ENCODE peak calls at places on chromosomes 6 and 20, in seven cellular contexts. J, U, P, M, F, G and N are unnamed samples.

GRCh38 chr6:148934534-148934933 is 187.7 kb downstream of the UST start:
- DNase-seq in J (peak), U (no peak), P (no peak), M (peak), F (peak), G (no peak), N (no peak)

GRCh38 chr6:149094156-149094555 is 223.4 kb upstream of the TAB2 start:
- DNase-seq in J (no peak), U (no peak), P (no peak), M (peak), F (peak), G (no peak), N (no peak)

GRCh38 chr6:115932481-115932880 is 128.2 kb downstream of the FRK start:
- DNase-seq in J (no peak), U (no peak), P (peak), M (peak), F (no peak), G (no peak), N (no peak)

GRCh38 chr6:25972902-25973301 is 10.3 kb downstream of the TRIM38 start:
- DNase-seq in J (no peak), U (no peak), P (no peak), M (no peak), F (no peak), G (no peak), N (no peak)

GRCh38 chr6:33426590-33427563 is 7.0 kb downstream of the SYNGAP1 start:
- DNase-seq in J (no peak), U (peak), P (no peak), M (no peak), F (no peak), G (no peak), N (no peak)

GRCh38 chr6:43509984-43510826 is at the start of gene LRRC73:
- DNase-seq in J (peak), U (peak), P (peak), M (peak), F (peak), G (no peak), N (peak)

GRCh38 chr20:23049933-23050838 is 714 bp upstream of the THBD start:
- DNase-seq in J (peak), U (peak), P (peak), M (peak), F (peak), G (no peak), N (no peak)

GRCh38 chr20:57986776-57987175 is 241.7 kb downstream of the ANKRD60 start:
- DNase-seq in J (no peak), U (no peak), P (no peak), M (no peak), F (no peak), G (no peak), N (no peak)

GRCh38 chr6:151669208-151669560 is 138.3 kb upstream of the ESR1 start:
- DNase-seq in J (no peak), U (no peak), P (no peak), M (no peak), F (no peak), G (no peak), N (no peak)

GRCh38 chr6:4274382-4275082 is 139.2 kb upstream of the ECI2 start:
- DNase-seq in J (no peak), U (no peak), P (no peak), M (peak), F (peak), G (no peak), N (no peak)

GRCh38 chr6:131982740-131983259 is 31.6 kb upstream of the CCN2 start:
- DNase-seq in J (no peak), U (no peak), P (peak), M (peak), F (peak), G (peak), N (peak)

GRCh38 chr20:43642548-43642947 is 24.4 kb upstream of the MYBL2 start:
- DNase-seq in J (no peak), U (no peak), P (no peak), M (no peak), F (no peak), G (no peak), N (no peak)

GRCh38 chr20:25054995-25055629 is 2.8 kb downstream of the ACSS1 start:
- DNase-seq in J (no peak), U (no peak), P (no peak), M (no peak), F (no peak), G (no peak), N (peak)

GRCh38 chr20:38875170-38875993 is 50.8 kb upstream of the FAM83D start:
- DNase-seq in J (no peak), U (no peak), P (no peak), M (no peak), F (no peak), G (no peak), N (no peak)

GRCh38 chr20:18541741-18542140 is 25.5 kb upstream of the SMIM26 start:
- DNase-seq in J (no peak), U (no peak), P (peak), M (no peak), F (no peak), G (no peak), N (no peak)

GRCh38 chr6:115612796-115613479 is 447.8 kb downstream of the FRK start:
- DNase-seq in J (no peak), U (no peak), P (no peak), M (no peak), F (no peak), G (no peak), N (no peak)

GRCh38 chr20:49203011-49203410 is 14.9 kb upstream of the STAU1 start:
- DNase-seq in J (no peak), U (no peak), P (no peak), M (no peak), F (no peak), G (no peak), N (no peak)

GRCh38 chr6:135667694-135668455 is 170.3 kb upstream of the AHI1 start:
- DNase-seq in J (no peak), U (peak), P (peak), M (peak), F (peak), G (no peak), N (peak)

GRCh38 chr6:148671952-148672351 is 74.9 kb upstream of the UST start:
- DNase-seq in J (no peak), U (no peak), P (no peak), M (no peak), F (no peak), G (no peak), N (no peak)

GRCh38 chr6:97322811-97323210 is 39.8 kb upstream of the MMS22L start:
- DNase-seq in J (no peak), U (no peak), P (peak), M (no peak), F (no peak), G (peak), N (no peak)

GRCh38 chr20:62792940-62793756 is 3.1 kb upstream of the MRGBP start:
- DNase-seq in J (no peak), U (no peak), P (no peak), M (no peak), F (no peak), G (no peak), N (no peak)

GRCh38 chr6:3296113-3296512 is 37.4 kb downstream of the PSMG4 start:
- DNase-seq in J (no peak), U (no peak), P (no peak), M (no peak), F (no peak), G (no peak), N (no peak)

GRCh38 chr6:144064402-144064830 is 31.0 kb downstream of the SF3B5 start:
- DNase-seq in J (peak), U (no peak), P (no peak), M (no peak), F (no peak), G (no peak), N (no peak)

GRCh38 chr20:17431621-17432364 is 99.4 kb downstream of the BFSP1 start:
- DNase-seq in J (peak), U (peak), P (peak), M (peak), F (peak), G (no peak), N (peak)

GRCh38 chr6:112223070-112223861 is 31.1 kb downstream of the LAMA4 start:
- DNase-seq in J (no peak), U (no peak), P (no peak), M (peak), F (peak), G (peak), N (peak)

GRCh38 chr6:166439366-166440091 is 56.8 kb upstream of the MPC1 start:
- DNase-seq in J (no peak), U (no peak), P (no peak), M (no peak), F (no peak), G (no peak), N (no peak)

GRCh38 chr6:112851141-112851540 is 504.0 kb downstream of the RFPL4B start:
- DNase-seq in J (no peak), U (no peak), P (no peak), M (no peak), F (peak), G (no peak), N (peak)

GRCh38 chr20:17570347-17571152 is 675 bp downstream of the DSTN start:
- DNase-seq in J (peak), U (no peak), P (peak), M (peak), F (peak), G (no peak), N (peak)

GRCh38 chr6:33745558-33745957 is 1.1 kb downstream of the IP6K3 start:
- DNase-seq in J (no peak), U (no peak), P (no peak), M (peak), F (no peak), G (no peak), N (peak)

GRCh38 chr6:131631625-131632284 is 3.7 kb upstream of the MED23 start:
- DNase-seq in J (no peak), U (no peak), P (no peak), M (no peak), F (no peak), G (no peak), N (no peak)

GRCh38 chr20:49534314-49534713 is 33.6 kb downstream of the PTGIS start:
- DNase-seq in J (no peak), U (peak), P (peak), M (peak), F (peak), G (no peak), N (peak)

GRCh38 chr6:37711331-37711924 is 13.7 kb upstream of the MDGA1 start:
- DNase-seq in J (no peak), U (no peak), P (no peak), M (no peak), F (no peak), G (no peak), N (no peak)

GRCh38 chr20:63625771-63626423 is 1.0 kb downstream of the GMEB2 start:
- DNase-seq in J (peak), U (no peak), P (no peak), M (peak), F (peak), G (no peak), N (peak)

GRCh38 chr6:19231878-19232519 is 605.2 kb upstream of the ID4 start:
- DNase-seq in J (no peak), U (no peak), P (no peak), M (no peak), F (no peak), G (no peak), N (no peak)

GRCh38 chr6:114007451-114007953 is 36.6 kb upstream of the HDAC2 start:
- DNase-seq in J (no peak), U (no peak), P (peak), M (peak), F (no peak), G (no peak), N (no peak)

GRCh38 chr6:14466278-14466677 is 348.7 kb downstream of the CD83 start:
- DNase-seq in J (no peak), U (no peak), P (no peak), M (no peak), F (peak), G (peak), N (no peak)

GRCh38 chr6:11232968-11233626 is 629 bp upstream of the NEDD9 start:
- DNase-seq in J (no peak), U (no peak), P (no peak), M (no peak), F (no peak), G (no peak), N (no peak)

GRCh38 chr6:42898891-42899361 is 16.9 kb upstream of the PTCRA start:
- DNase-seq in J (peak), U (no peak), P (peak), M (peak), F (peak), G (no peak), N (peak)

GRCh38 chr6:77561768-77562314 is 91.0 kb upstream of the MEI4 start:
- DNase-seq in J (no peak), U (no peak), P (no peak), M (peak), F (no peak), G (no peak), N (no peak)

GRCh38 chr6:46469021-46469420 is 22.2 kb downstream of the RCAN2 start:
- DNase-seq in J (no peak), U (no peak), P (no peak), M (no peak), F (no peak), G (no peak), N (no peak)
- TF ChIP-seq CTCF in J (no peak), U (no peak), P (no peak), M (no peak), F (no peak), G (no peak), N (no peak)

DNA sequence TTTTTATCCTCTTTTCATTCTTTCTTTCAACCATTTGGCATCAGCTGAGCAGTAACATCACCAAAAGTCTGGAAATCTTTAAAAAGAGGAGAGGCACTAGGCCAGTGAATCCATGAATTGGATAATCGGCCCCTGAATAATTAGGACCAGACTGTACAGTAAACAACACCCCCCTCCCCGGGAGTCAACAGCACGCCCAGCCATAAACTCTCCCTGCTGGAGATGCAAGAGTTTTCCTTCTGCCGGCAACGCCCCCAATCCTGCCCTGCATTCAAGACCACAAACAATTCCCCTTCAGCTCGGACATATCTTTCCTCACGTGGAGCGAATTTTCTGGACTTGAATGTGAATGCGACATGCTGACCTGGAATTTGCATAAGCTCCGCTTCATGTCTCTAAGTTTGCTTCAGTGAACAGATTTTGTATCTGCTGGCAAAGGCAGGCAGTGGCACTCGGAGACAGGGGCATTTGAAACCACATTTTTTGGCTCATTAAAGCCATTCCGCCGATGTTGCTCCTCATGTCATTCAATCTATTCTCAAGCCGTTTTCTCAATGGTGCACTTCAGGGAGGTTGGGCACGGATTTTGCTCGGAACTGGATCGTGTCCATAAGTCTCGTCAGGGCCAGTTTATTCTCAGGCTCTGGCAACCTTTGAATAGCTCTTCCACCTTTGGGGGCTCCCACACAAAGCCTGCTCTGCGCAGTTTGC is 38.0 kb upstream of the GMPR start:
- DNase-seq in J (peak), U (no peak), P (no peak), M (peak), F (peak), G (no peak), N (peak)
- H3K4me3 ChIP-seq in J (peak), U (no peak), P (no peak), M (no peak), F (no peak), G (no peak), N (peak)

GRCh38 chr6:158131926-158132325 is 36.1 kb downstream of the SERAC1 start:
- DNase-seq in J (no peak), U (peak), P (peak), M (no peak), F (peak), G (no peak), N (peak)
- TF ChIP-seq CTCF in J (no peak), U (peak), P (peak), M (peak), F (peak), G (peak), N (peak)

DNA sequence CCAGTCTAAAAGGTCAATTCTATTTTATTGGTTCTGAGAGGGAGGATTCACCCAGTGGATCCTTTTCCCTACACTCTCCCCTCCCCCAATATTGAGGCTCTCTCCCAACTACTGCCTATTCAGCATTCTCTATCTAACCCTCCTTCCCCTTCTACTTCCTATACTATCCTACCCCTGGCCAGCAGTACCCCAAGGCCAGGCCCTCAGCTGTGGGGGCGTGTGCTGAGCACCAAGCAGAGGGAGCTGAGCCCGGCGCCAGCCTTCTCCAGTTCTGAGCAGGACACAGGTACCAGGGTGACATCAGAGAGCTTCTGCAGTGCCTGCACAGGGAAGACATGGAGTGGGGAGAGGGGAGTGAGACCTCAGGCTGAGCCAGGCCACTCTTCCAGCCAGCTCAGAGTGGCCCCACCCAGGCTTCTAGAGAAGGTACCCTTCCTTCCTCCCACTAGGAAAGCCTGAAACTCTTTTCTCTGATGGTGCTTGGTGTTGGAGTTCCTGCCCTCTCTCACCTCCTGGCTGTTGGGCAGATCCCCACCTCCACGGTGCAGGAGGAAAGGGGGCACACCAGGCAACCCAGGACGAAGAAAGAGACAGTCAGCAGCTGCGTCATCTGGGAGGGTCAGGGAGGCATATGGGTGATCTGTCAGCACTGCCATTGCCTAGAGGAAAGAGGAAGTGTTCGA is 1.9 kb downstream of the DDAH2 start:
- DNase-seq in J (no peak), U (no peak), P (no peak), M (no peak), F (no peak), G (no peak), N (no peak)
- H3K4me3 ChIP-seq in J (peak), U (no peak), P (no peak), M (no peak), F (no peak), G (no peak), N (no peak)

GRCh38 chr6:128519132-128519930 is 1.1 kb downstream of the PTPRK start:
- DNase-seq in J (peak), U (peak), P (peak), M (peak), F (peak), G (no peak), N (peak)
- TF ChIP-seq CTCF in J (no peak), U (no peak), P (peak), M (peak), F (peak), G (peak), N (peak)

DNA sequence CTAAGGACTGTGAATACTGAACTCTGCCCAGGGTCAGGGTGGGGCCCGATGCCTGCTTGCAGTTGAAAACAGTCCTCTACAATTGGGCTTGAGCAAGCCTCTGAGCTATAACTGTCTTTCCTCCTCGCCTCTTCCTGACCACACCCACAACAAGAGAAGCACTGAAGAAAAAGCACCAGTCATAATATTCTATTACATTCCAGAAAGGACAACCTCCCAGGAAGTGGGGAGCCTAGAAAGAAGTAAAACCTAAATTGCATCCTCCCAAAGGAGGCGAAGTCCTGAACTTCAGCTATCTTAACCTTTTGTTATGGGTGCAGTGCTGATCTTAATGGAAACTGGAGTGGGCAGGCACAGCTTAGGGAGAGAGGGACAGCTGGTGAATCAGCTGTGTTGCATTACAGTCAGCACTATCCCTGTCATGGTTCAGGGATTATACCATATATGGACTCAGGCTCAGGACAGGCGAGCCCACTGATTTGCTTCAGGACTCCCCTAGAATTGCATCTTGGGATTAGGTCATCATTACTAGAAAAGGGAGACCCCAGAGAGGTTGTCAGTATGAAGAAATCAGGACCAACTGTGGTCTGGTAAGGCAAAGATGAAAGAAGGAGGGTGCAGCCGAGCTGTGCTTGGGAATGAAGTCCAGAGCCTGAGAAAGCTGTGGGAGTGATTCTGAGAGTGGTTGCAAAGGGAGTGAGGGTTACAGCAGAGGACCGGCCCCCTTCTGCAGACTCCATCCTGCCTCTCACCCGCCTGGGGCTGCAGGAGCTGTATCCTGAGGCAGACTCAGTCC is 18.3 kb upstream of the TRAM2 start:
- DNase-seq in J (no peak), U (no peak), P (peak), M (peak), F (peak), G (peak), N (peak)
- H3K4me3 ChIP-seq in J (peak), U (no peak), P (no peak), M (no peak), F (peak), G (peak), N (peak)

DNA sequence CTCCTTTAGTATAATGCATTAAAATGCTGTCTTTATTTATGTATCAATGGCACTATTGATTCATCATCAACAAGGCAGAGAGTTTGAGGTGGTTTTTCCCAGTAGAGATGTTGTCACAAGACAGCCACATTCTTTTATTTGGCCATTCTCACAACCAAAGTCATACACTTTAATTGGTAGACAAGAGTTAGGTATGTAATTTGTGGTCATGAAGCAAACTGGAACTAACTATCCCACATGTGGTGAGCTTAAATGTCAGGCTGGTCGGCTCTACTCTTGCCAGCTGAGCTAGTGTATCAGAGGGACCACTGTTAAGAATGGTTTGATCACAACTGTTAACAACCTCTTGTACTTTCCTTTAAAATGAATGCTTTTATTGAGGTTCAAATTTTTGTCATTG is 714.6 kb downstream of the CD109 start:
- DNase-seq in J (no peak), U (no peak), P (no peak), M (peak), F (no peak), G (peak), N (peak)
- TF ChIP-seq CTCF in J (no peak), U (no peak), P (no peak), M (no peak), F (no peak), G (no peak), N (no peak)